ENCODE peak calls at places on chromosomes 5 and 9, in seven cellular contexts. E is HepG2, B is A549, R is WTC11, K is H1, V is SK-N-SH, P is GM12878. G is an unnamed sample.

GRCh38 chr5:158154226-158155005 is 295.5 kb upstream of the CLINT1 start:
- DNase-seq in E (no peak), B (peak), R (no peak), K (no peak), V (no peak), P (no peak), G (peak)

GRCh38 chr5:134141346-134142050 is 27.0 kb downstream of the TCF7 start:
- DNase-seq in E (no peak), B (no peak), R (no peak), K (no peak), V (no peak), P (no peak), G (no peak)

GRCh38 chr5:177086918-177087706 is 397 bp downstream of the FGFR4 start:
- DNase-seq in E (peak), B (peak), R (peak), K (peak), V (peak), P (peak), G (no peak)

GRCh38 chr5:113237893-113238292 is 196.9 kb downstream of the TSSK1B start:
- DNase-seq in E (no peak), B (no peak), R (no peak), K (no peak), V (peak), P (no peak), G (no peak)

GRCh38 chr5:10421841-10422691 is 19.6 kb upstream of the ROPN1L start:
- DNase-seq in E (no peak), B (no peak), R (no peak), K (no peak), V (no peak), P (no peak), G (no peak)

GRCh38 chr5:136034976-136035375 is 6.2 kb downstream of the TGFBI start:
- DNase-seq in E (no peak), B (no peak), R (no peak), K (no peak), V (no peak), P (no peak), G (no peak)

GRCh38 chr9:135587658-135588057 is 26.1 kb downstream of the PAEP start:
- DNase-seq in E (no peak), B (no peak), R (no peak), K (no peak), V (no peak), P (no peak), G (no peak)

GRCh38 chr5:71946631-71947030 is 160.6 kb upstream of the MAP1B start:
- DNase-seq in E (no peak), B (no peak), R (no peak), K (no peak), V (no peak), P (no peak), G (no peak)

GRCh38 chr5:131466171-131466766 is 168.8 kb downstream of the RAPGEF6 start:
- DNase-seq in E (no peak), B (peak), R (no peak), K (no peak), V (no peak), P (no peak), G (peak)

GRCh38 chr5:97042981-97043380 is 99.4 kb downstream of the LIX1 start:
- DNase-seq in E (no peak), B (no peak), R (no peak), K (no peak), V (no peak), P (no peak), G (no peak)

GRCh38 chr9:128903871-128904371 is 16.9 kb upstream of the PHYHD1 start:
- DNase-seq in E (no peak), B (no peak), R (no peak), K (no peak), V (no peak), P (no peak), G (peak)

GRCh38 chr5:177335043-177335700 is 16.3 kb downstream of the LMAN2 start:
- DNase-seq in E (no peak), B (no peak), R (no peak), K (no peak), V (no peak), P (no peak), G (no peak)

GRCh38 chr5:44828719-44829118 is 20.0 kb downstream of the MRPS30 start:
- DNase-seq in E (no peak), B (no peak), R (no peak), K (no peak), V (no peak), P (no peak), G (no peak)

GRCh38 chr9:69898714-69899209 is 78.1 kb downstream of the CFAP95 start:
- DNase-seq in E (peak), B (peak), R (no peak), K (no peak), V (no peak), P (no peak), G (peak)

GRCh38 chr5:145536133-145536532 is 299.0 kb downstream of the PRELID2 start:
- DNase-seq in E (no peak), B (no peak), R (no peak), K (no peak), V (no peak), P (no peak), G (peak)

GRCh38 chr5:87752362-87752761 is 339.6 kb upstream of the CCNH start:
- DNase-seq in E (no peak), B (no peak), R (no peak), K (no peak), V (no peak), P (no peak), G (no peak)

GRCh38 chr9:522658-523057 is 308.0 kb downstream of the DOCK8 start:
- DNase-seq in E (no peak), B (no peak), R (no peak), K (no peak), V (no peak), P (no peak), G (no peak)

GRCh38 chr9:134659688-134660131 is 18.1 kb downstream of the COL5A1 start:
- DNase-seq in E (no peak), B (no peak), R (no peak), K (no peak), V (peak), P (no peak), G (no peak)

GRCh38 chr5:76145945-76146344 is 62.8 kb downstream of the SV2C start:
- DNase-seq in E (peak), B (peak), R (peak), K (peak), V (no peak), P (no peak), G (peak)

GRCh38 chr9:91164724-91165520 is 196.8 kb downstream of the AUH start:
- DNase-seq in E (peak), B (peak), R (no peak), K (no peak), V (no peak), P (no peak), G (peak)

GRCh38 chr5:175013251-175013650 is 288.9 kb downstream of the MSX2 start:
- DNase-seq in E (no peak), B (no peak), R (no peak), K (no peak), V (no peak), P (no peak), G (no peak)

GRCh38 chr5:54404568-54404967 is 50.9 kb upstream of the HSPB3 start:
- DNase-seq in E (no peak), B (no peak), R (no peak), K (no peak), V (no peak), P (no peak), G (peak)

GRCh38 chr5:919356-920000 is 26.8 kb downstream of the TRIP13 start:
- DNase-seq in E (peak), B (peak), R (no peak), K (no peak), V (no peak), P (no peak), G (no peak)

GRCh38 chr9:117368684-117369230 is 46.1 kb downstream of the ASTN2 start:
- DNase-seq in E (no peak), B (no peak), R (no peak), K (no peak), V (no peak), P (no peak), G (no peak)

GRCh38 chr5:36305571-36306326 is 4.0 kb upstream of the RANBP3L start:
- DNase-seq in E (peak), B (peak), R (peak), K (no peak), V (peak), P (no peak), G (peak)

GRCh38 chr9:122329592-122329991 is 41.2 kb upstream of the PTGS1 start:
- DNase-seq in E (no peak), B (no peak), R (no peak), K (no peak), V (no peak), P (no peak), G (no peak)

GRCh38 chr5:56264417-56265025 is 31.4 kb upstream of the ANKRD55 start:
- DNase-seq in E (peak), B (peak), R (peak), K (peak), V (peak), P (no peak), G (peak)

GRCh38 chr9:37410354-37410861 is 12.1 kb upstream of the GRHPR start:
- DNase-seq in E (no peak), B (no peak), R (no peak), K (no peak), V (no peak), P (no peak), G (no peak)

GRCh38 chr9:37453827-37454226 is 11.4 kb downstream of the ZBTB5 start:
- DNase-seq in E (no peak), B (no peak), R (no peak), K (no peak), V (no peak), P (no peak), G (no peak)

GRCh38 chr5:169426674-169427250 is 125.8 kb upstream of the SLIT3 start:
- DNase-seq in E (no peak), B (no peak), R (peak), K (no peak), V (no peak), P (no peak), G (no peak)

DNA sequence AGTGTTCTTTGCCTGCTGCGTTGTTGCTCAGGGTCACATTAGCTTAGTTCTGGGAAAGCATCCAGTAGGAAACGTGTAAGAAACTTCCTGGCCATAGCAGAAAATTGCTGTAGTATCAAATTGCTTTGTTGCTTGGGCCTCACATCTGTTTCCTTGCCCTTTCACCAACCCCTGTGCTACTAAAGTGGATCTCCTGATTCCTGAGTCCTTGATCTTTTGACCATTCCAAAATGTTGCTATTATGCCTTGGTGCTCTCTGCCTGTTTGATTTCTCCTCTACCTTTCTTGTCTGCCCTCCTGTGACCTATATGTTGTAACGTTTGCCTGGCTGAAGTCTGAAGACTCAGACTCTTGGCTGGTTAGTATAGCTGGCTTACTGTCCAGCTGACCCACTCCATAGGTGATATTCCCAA is 350.5 kb downstream of the ADGRV1 start:
- DNase-seq in E (peak), B (no peak), R (no peak), K (no peak), V (no peak), P (no peak), G (peak)
- TF ChIP-seq USF2 in E (no peak), B (no peak), R (no peak), K (no peak), V (no peak), P (no peak), G (no peak)

GRCh38 chr9:133090187-133090586 is 28.4 kb downstream of the CEL start:
- DNase-seq in E (no peak), B (no peak), R (no peak), K (no peak), V (peak), P (no peak), G (no peak)
- TF ChIP-seq USF2 in E (no peak), B (no peak), R (no peak), K (no peak), V (no peak), P (no peak), G (no peak)

GRCh38 chr9:108151161-108151586 is 661.6 kb upstream of the KLF4 start:
- DNase-seq in E (no peak), B (no peak), R (no peak), K (no peak), V (no peak), P (no peak), G (peak)
- TF ChIP-seq USF2 in E (no peak), B (no peak), R (no peak), K (no peak), V (no peak), P (no peak), G (no peak)

DNA sequence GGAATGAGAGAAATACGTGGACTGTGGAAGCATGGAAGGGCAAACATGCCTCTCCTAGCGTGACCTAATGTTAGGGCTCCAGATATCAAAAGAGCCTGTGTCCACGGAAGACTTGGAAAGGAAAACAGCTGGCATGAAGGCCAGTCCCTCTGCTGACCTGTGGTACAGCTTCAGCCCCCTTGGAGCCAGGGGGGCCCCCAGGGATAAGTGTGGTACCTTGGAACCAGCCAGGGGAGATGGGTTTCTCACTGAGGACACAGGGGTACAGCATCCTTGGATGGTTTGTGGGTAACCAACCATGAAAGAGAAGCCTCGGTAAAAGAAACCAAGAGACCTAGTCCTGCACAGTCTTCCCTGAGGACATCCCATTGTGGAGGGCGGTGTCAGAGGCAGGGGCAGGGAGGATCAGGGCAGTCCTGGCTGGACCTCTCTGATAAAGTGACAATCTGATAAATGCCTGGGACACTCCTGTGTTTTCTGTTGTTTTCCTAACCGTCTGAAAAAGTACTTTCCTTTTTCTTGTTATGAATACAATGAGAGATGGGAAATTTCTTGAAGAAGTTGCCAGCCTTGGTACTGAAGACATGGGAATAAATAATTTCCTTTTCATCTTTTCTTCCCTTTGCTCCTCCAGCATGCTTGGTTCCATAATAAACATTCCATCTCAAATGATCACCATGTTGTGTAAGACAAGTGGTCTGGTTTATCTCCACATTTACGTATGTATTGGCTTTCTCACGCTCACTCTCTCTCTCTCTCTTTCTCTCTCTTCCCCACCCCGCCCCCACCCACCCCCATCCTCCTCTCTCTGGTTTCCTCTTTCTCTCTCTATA is 102.2 kb downstream of the SUSD1 start:
- DNase-seq in E (no peak), B (peak), R (no peak), K (no peak), V (no peak), P (no peak), G (peak)
- TF ChIP-seq USF2 in E (no peak), B (no peak), R (no peak), K (no peak), V (no peak), P (no peak), G (no peak)